ENCODE peak calls at places on chromosomes 2 and 18, in six cellular contexts. S is neuronal stem cell, W is H9, F is IMR-90, Y is H1, V is mesenchymal stem cell. M is an unnamed sample.
A peak's percentile ranks its signal among the peaks of the same experiment; 100 is the strongest.

GRCh38 chr18:62288669-62289016 is 36.5 kb upstream of the TNFRSF11A start:
- DNase-seq in W (no peak), F (no peak), S (no peak), V (no peak), Y (no peak), M (no peak)

GRCh38 chr18:14930076-14930475 is 182.1 kb downstream of the ANKRD30B start:
- DNase-seq in W (no peak), F (no peak), V (no peak), Y (no peak), S (no peak), M (no peak)

GRCh38 chr2:216560695-216561370 is 62.2 kb downstream of the RPL37A start:
- DNase-seq in Y (no peak), V (no peak), W (no peak), F (peak; percentile 89), S (no peak), M (no peak)

GRCh38 chr2:149169653-149170052 is 131.2 kb downstream of the LYPD6B start:
- DNase-seq in W (no peak), V (peak; percentile 37), Y (no peak), S (no peak), F (no peak), M (peak; percentile 68)

GRCh38 chr2:44155577-44156446 is 12.9 kb upstream of the PPM1B start:
- DNase-seq in F (peak; percentile 74), Y (no peak), V (peak; percentile 43), W (no peak), S (no peak), M (no peak)

GRCh38 chr2:47014564-47015051 is 99.0 kb upstream of the MCFD2 start:
- DNase-seq in S (no peak), Y (no peak), W (no peak), V (no peak), F (no peak), M (no peak)

GRCh38 chr18:27656905-27657304 is 471.8 kb upstream of the CHST9 start:
- DNase-seq in Y (no peak), S (no peak), F (no peak), V (no peak), W (no peak), M (no peak)

GRCh38 chr2:201126308-201127127 is 10.6 kb downstream of the CFLAR start:
- DNase-seq in W (no peak), Y (no peak), S (no peak), V (peak; percentile 58), F (peak; percentile 49), M (peak; percentile 95)

GRCh38 chr18:63534615-63535014 is 7.6 kb upstream of the SERPINB12 start:
- DNase-seq in Y (no peak), V (no peak), S (no peak), F (no peak), W (no peak), M (no peak)

GRCh38 chr2:28637648-28638047 is 114.0 kb upstream of the PPP1CB start:
- DNase-seq in V (no peak), Y (no peak), S (no peak), F (no peak), W (no peak), M (no peak)

GRCh38 chr2:145228506-145228905 is 708.6 kb upstream of the ZEB2 start:
- DNase-seq in W (no peak), S (no peak), F (peak; percentile 41), V (peak; percentile 5), Y (no peak), M (no peak)

GRCh38 chr18:73848656-73849055 is 299.0 kb downstream of the FBXO15 start:
- DNase-seq in W (no peak), Y (no peak), F (peak; percentile 88), V (peak; percentile 40), S (no peak), M (no peak)

GRCh38 chr2:239943991-239944441 is 81.1 kb downstream of the NDUFA10 start:
- DNase-seq in F (no peak), Y (no peak), V (no peak), W (no peak), S (no peak), M (no peak)

GRCh38 chr2:126839711-126840110 is 59.0 kb upstream of the TEX51 start:
- DNase-seq in S (no peak), V (peak; percentile 7), Y (no peak), F (no peak), W (peak; percentile 10), M (peak; percentile 90)

GRCh38 chr2:119293900-119294299 is 70.3 kb downstream of the STEAP3 start:
- DNase-seq in S (no peak), V (no peak), Y (no peak), F (no peak), W (no peak), M (no peak)

GRCh38 chr18:23970161-23971153 is 44.1 kb upstream of the TTC39C start:
- DNase-seq in F (no peak), V (no peak), Y (no peak), S (no peak), W (no peak), M (no peak)

GRCh38 chr2:102251042-102251848 is 60.1 kb upstream of the IL1RL1 start:
- DNase-seq in V (no peak), S (no peak), F (no peak), W (peak; percentile 76), Y (no peak), M (peak; percentile 63)

GRCh38 chr2:237877576-237878307 is 18.3 kb downstream of the RAMP1 start:
- DNase-seq in V (no peak), W (no peak), S (no peak), F (no peak), Y (no peak), M (no peak)

GRCh38 chr2:184053326-184053725 is 545.0 kb upstream of the ZNF804A start:
- DNase-seq in F (no peak), S (no peak), W (no peak), V (no peak), Y (no peak), M (peak; percentile 74)

GRCh38 chr2:168465594-168465993 is 9.5 kb downstream of the CERS6 start:
- DNase-seq in F (no peak), S (no peak), W (no peak), Y (no peak), V (peak; percentile 56), M (no peak)

GRCh38 chr18:28905509-28905908 is 728.6 kb upstream of the CDH2 start:
- DNase-seq in W (no peak), S (no peak), Y (no peak), F (peak; percentile 57), V (peak; percentile 48), M (peak; percentile 60)

GRCh38 chr2:9315280-9315847 is 108.0 kb downstream of the ITGB1BP1 start:
- DNase-seq in F (no peak), S (no peak), Y (no peak), V (no peak), W (peak; percentile 49), M (peak; percentile 37)

GRCh38 chr2:141003967-141004657 is 1126.7 kb downstream of the LRP1B start:
- DNase-seq in F (no peak), W (no peak), V (no peak), S (no peak), Y (no peak), M (no peak)

GRCh38 chr18:74139888-74140287 is 7.7 kb downstream of the FBXO15 start:
- DNase-seq in V (peak; percentile 74), F (peak; percentile 87), Y (no peak), W (no peak), S (no peak), M (no peak)

GRCh38 chr18:5630057-5630765 is 86.4 kb upstream of the EPB41L3 start:
- DNase-seq in V (no peak), S (peak; percentile 77), Y (peak; percentile 57), W (peak; percentile 91), F (peak; percentile 41), M (peak; percentile 88)

GRCh38 chr18:44826418-44827259 is 146.0 kb downstream of the SETBP1 start:
- DNase-seq in V (peak; percentile 94), Y (no peak), W (no peak), S (peak; percentile 23), F (peak; percentile 83), M (peak; percentile 62)

GRCh38 chr18:10038268-10038667 is 124.5 kb downstream of the VAPA start:
- DNase-seq in W (no peak), V (no peak), S (no peak), Y (no peak), F (no peak), M (no peak)
- H2BK15ac ChIP-seq in W (no peak overlapping the region), V (no peak overlapping the region), S (no peak overlapping the region), Y (no peak overlapping the region), F (peak overlapping the region; percentile 32), M (no peak overlapping the region)

GRCh38 chr2:175446201-175446600 is 264.7 kb upstream of the ATP5MC3 start:
- DNase-seq in W (no peak), Y (no peak), S (no peak), V (no peak), F (no peak), M (no peak)

GRCh38 chr2:175449616-175450015 is 268.1 kb upstream of the ATP5MC3 start:
- DNase-seq in V (no peak), F (no peak), Y (no peak), S (no peak), W (no peak), M (no peak)

GRCh38 chr2:175450029-175450428 is 268.5 kb upstream of the ATP5MC3 start:
- DNase-seq in F (no peak), Y (no peak), S (no peak), V (no peak), W (no peak), M (no peak)

GRCh38 chr2:175441361-175441760 is 259.9 kb upstream of the ATP5MC3 start:
- DNase-seq in V (no peak), S (no peak), F (no peak), Y (no peak), W (no peak), M (peak; percentile 54)

GRCh38 chr2:175445276-175445675 is 263.8 kb upstream of the ATP5MC3 start:
- DNase-seq in Y (no peak), S (no peak), F (no peak), W (no peak), V (no peak), M (peak; percentile 8)
- H2BK15ac ChIP-seq in Y (no peak overlapping the region), S (no peak overlapping the region), F (no peak overlapping the region), W (no peak overlapping the region), V (no peak overlapping the region), M (no peak overlapping the region)

GRCh38 chr2:236585966-236586365 is 16.3 kb downstream of the ACKR3 start:
- DNase-seq in F (no peak), Y (no peak), S (no peak), W (no peak), V (no peak), M (no peak)
- H2BK15ac ChIP-seq in F (no peak overlapping the region), Y (no peak overlapping the region), S (no peak overlapping the region), W (no peak overlapping the region), V (no peak overlapping the region), M (no peak overlapping the region)

GRCh38 chr2:23489471-23490400 is 104.8 kb downstream of the KLHL29 start:
- DNase-seq in S (no peak), W (no peak), F (no peak), V (peak; percentile 68), Y (no peak), M (no peak)
- H2BK15ac ChIP-seq in S (peak overlapping the region; percentile 15), W (no peak overlapping the region), F (no peak overlapping the region), V (no peak overlapping the region), Y (no peak overlapping the region), M (no peak overlapping the region)

GRCh38 chr18:59662008-59662701 is 35.1 kb downstream of the CCBE1 start:
- DNase-seq in Y (no peak), V (peak; percentile 36), W (no peak), F (peak; percentile 72), S (no peak), M (no peak)
- H2BK15ac ChIP-seq in Y (no peak overlapping the region), V (no peak overlapping the region), W (no peak overlapping the region), F (no peak overlapping the region), S (no peak overlapping the region), M (no peak overlapping the region)